ENCODE peak calls at places on chromosomes 12 and 14, in five cellular contexts. G is HEK293T, N is fibroblast of gingiva, J is nucleus accumbens, E is hepatic stellate cell. A is an unnamed sample.

GRCh38 chr12:4769073-4769472 is 48.9 kb downstream of the GALNT8 start:
- DNase-seq in G (no peak), N (no peak), J (no peak), E (no peak), A (no peak)

GRCh38 chr14:57833304-57833703 is 32.6 kb downstream of the SLC35F4 start:
- DNase-seq in G (no peak), N (peak), J (no peak), E (no peak), A (no peak)

GRCh38 chr12:1839464-1839863 is 19.1 kb downstream of the LRTM2 start:
- DNase-seq in G (no peak), N (no peak), J (no peak), E (no peak), A (no peak)

GRCh38 chr12:28998662-28999120 is 150.4 kb upstream of the FAR2 start:
- DNase-seq in G (peak), N (peak), J (peak), E (peak), A (peak)

GRCh38 chr12:26268841-26269553 is 73.6 kb downstream of the SSPN start:
- DNase-seq in G (no peak), N (peak), J (no peak), E (no peak), A (no peak)

GRCh38 chr14:32254952-32255679 is 52.0 kb upstream of the RNU6-8 start:
- DNase-seq in G (peak), N (peak), J (peak), E (peak), A (peak)

GRCh38 chr14:69260246-69260978 is 454 bp downstream of the GALNT16 start:
- DNase-seq in G (peak), N (no peak), J (peak), E (peak), A (peak)

GRCh38 chr12:83575326-83575725 is 888.6 kb downstream of the TMTC2 start:
- DNase-seq in G (no peak), N (no peak), J (no peak), E (no peak), A (no peak)

GRCh38 chr12:130959632-130960031 is 5.9 kb downstream of the ADGRD1 start:
- DNase-seq in G (no peak), N (no peak), J (no peak), E (no peak), A (no peak)

GRCh38 chr14:76773188-76773885 is 12.1 kb downstream of the VASH1 start:
- DNase-seq in G (no peak), N (peak), J (no peak), E (peak), A (no peak)

GRCh38 chr12:122116707-122117535 is 38.4 kb downstream of the MLXIP start:
- DNase-seq in G (no peak), N (no peak), J (peak), E (no peak), A (no peak)

GRCh38 chr12:68157295-68157871 is 2.2 kb downstream of the IFNG start:
- DNase-seq in G (no peak), N (no peak), J (no peak), E (no peak), A (no peak)

GRCh38 chr12:2161478-2161877 is 108.7 kb downstream of the CACNA1C start:
- DNase-seq in G (no peak), N (no peak), J (no peak), E (no peak), A (no peak)

GRCh38 chr12:87801860-87802720 is 227.1 kb downstream of the C12orf50 start:
- DNase-seq in G (no peak), N (peak), J (no peak), E (no peak), A (no peak)

GRCh38 chr12:50103767-50104321 is at the start of gene GPD1:
- DNase-seq in G (no peak), N (peak), J (peak), E (peak), A (no peak)

GRCh38 chr12:104764225-104765073 is 193.6 kb downstream of the SLC41A2 start:
- DNase-seq in G (no peak), N (no peak), J (no peak), E (no peak), A (no peak)

GRCh38 chr12:82174936-82175335 is 183.3 kb downstream of the CCDC59 start:
- DNase-seq in G (peak), N (no peak), J (no peak), E (no peak), A (no peak)